ENCODE peak calls at places on chromosomes 3 and 15, in five cellular contexts. J, R, D, V and L are unnamed samples.

GRCh38 chr3:63981980-63982379 is 41.3 kb downstream of the PSMD6 start:
- DNase-seq in J (no peak), R (no peak), D (no peak), V (no peak), L (no peak)

GRCh38 chr3:63343674-63344073 is 65.6 kb downstream of the SYNPR start:
- DNase-seq in J (peak), R (no peak), D (peak), V (peak), L (peak)

GRCh38 chr3:78887029-78887428 is 880.8 kb downstream of the ROBO1 start:
- DNase-seq in J (peak), R (no peak), D (no peak), V (peak), L (peak)

GRCh38 chr15:79310612-79310984 is 314 bp upstream of the TMED3 start:
- DNase-seq in J (peak), R (no peak), D (no peak), V (peak), L (peak)

GRCh38 chr3:197335428-197336132 is 37.2 kb upstream of the DLG1 start:
- DNase-seq in J (no peak), R (peak), D (no peak), V (no peak), L (no peak)

GRCh38 chr15:63066302-63066701 is 23.8 kb downstream of the TPM1 start:
- DNase-seq in J (no peak), R (no peak), D (no peak), V (no peak), L (no peak)

GRCh38 chr3:191220908-191221307 is 21.9 kb downstream of the OSTN start:
- DNase-seq in J (no peak), R (no peak), D (no peak), V (no peak), L (peak)

GRCh38 chr15:95087253-95087609 is 855.9 kb downstream of the MCTP2 start:
- DNase-seq in J (peak), R (no peak), D (no peak), V (peak), L (no peak)

GRCh38 chr3:169348981-169349942 is 314.2 kb downstream of the MECOM start:
- DNase-seq in J (peak), R (no peak), D (no peak), V (peak), L (peak)

GRCh38 chr3:192930585-192930984 is 12.9 kb upstream of the MB21D2 start:
- DNase-seq in J (no peak), R (no peak), D (no peak), V (no peak), L (no peak)

GRCh38 chr3:162719684-162720341 is 1223.2 kb downstream of the OTOL1 start:
- DNase-seq in J (peak), R (no peak), D (no peak), V (peak), L (peak)

GRCh38 chr15:77282333-77282732 is 137.6 kb downstream of the PEAK1 start:
- DNase-seq in J (peak), R (no peak), D (no peak), V (peak), L (peak)

GRCh38 chr3:194265505-194265892 is 85.6 kb downstream of the CPN2 start:
- DNase-seq in J (peak), R (peak), D (peak), V (peak), L (peak)

GRCh38 chr15:58864602-58865419 is 68.7 kb downstream of the SLTM start:
- DNase-seq in J (peak), R (no peak), D (no peak), V (no peak), L (peak)

GRCh38 chr3:44899683-44900367 is 25.4 kb downstream of the TGM4 start:
- DNase-seq in J (no peak), R (no peak), D (no peak), V (no peak), L (no peak)

GRCh38 chr3:101077361-101078011 is 84.3 kb upstream of the ABI3BP start:
- DNase-seq in J (peak), R (no peak), D (no peak), V (peak), L (peak)

GRCh38 chr3:141941093-141941492 is 64.7 kb downstream of the ATP1B3 start:
- DNase-seq in J (no peak), R (no peak), D (peak), V (no peak), L (no peak)

GRCh38 chr15:90956551-90957104 is 1.9 kb downstream of the RCCD1 start:
- DNase-seq in J (peak), R (no peak), D (peak), V (peak), L (peak)

GRCh38 chr15:38882226-38882625 is 317.6 kb upstream of the RASGRP1 start:
- DNase-seq in J (no peak), R (no peak), D (no peak), V (no peak), L (no peak)

GRCh38 chr15:25439456-25439836 is 622 bp upstream of the UBE3A start:
- DNase-seq in J (peak), R (no peak), D (no peak), V (peak), L (peak)

GRCh38 chr15:88652456-88653199 is 13.8 kb downstream of the ISG20 start:
- DNase-seq in J (no peak), R (peak), D (peak), V (no peak), L (no peak)

GRCh38 chr3:119494597-119494996 is 3.8 kb upstream of the TIMMDC1 start:
- DNase-seq in J (no peak), R (no peak), D (no peak), V (no peak), L (no peak)

GRCh38 chr15:23570466-23570865 is 5.0 kb downstream of the MKRN3 start:
- DNase-seq in J (no peak), R (no peak), D (no peak), V (no peak), L (no peak)

GRCh38 chr3:46947981-46948791 is 28.4 kb downstream of the CCDC12 start:
- DNase-seq in J (peak), R (no peak), D (peak), V (peak), L (peak)

GRCh38 chr15:90337256-90337655 is 14.8 kb upstream of the ZNF774 start:
- DNase-seq in J (no peak), R (no peak), D (no peak), V (no peak), L (no peak)

GRCh38 chr3:58469096-58469495 is 22.8 kb upstream of the KCTD6 start:
- DNase-seq in J (no peak), R (no peak), D (no peak), V (no peak), L (no peak)

GRCh38 chr15:40344631-40345120 is 3.9 kb upstream of the CCDC9B start:
- DNase-seq in J (peak), R (no peak), D (peak), V (peak), L (peak)

GRCh38 chr3:53328750-53329149 is 18.6 kb downstream of the DCP1A start:
- DNase-seq in J (no peak), R (no peak), D (no peak), V (peak), L (no peak)

GRCh38 chr3:147712357-147712756 is 303.2 kb downstream of the ZIC1 start:
- DNase-seq in J (no peak), R (no peak), D (no peak), V (no peak), L (no peak)

GRCh38 chr15:39856357-39856756 is 63.7 kb downstream of the GPR176 start:
- DNase-seq in J (no peak), R (no peak), D (no peak), V (no peak), L (no peak)

GRCh38 chr3:87358066-87358465 is 81.7 kb upstream of the POU1F1 start:
- DNase-seq in J (no peak), R (no peak), D (no peak), V (no peak), L (no peak)

GRCh38 chr15:84982301-84982920 is 755 bp downstream of the PDE8A start:
- DNase-seq in J (peak), R (no peak), D (peak), V (peak), L (peak)

GRCh38 chr15:73856458-73857192 is 16.7 kb upstream of the TBC1D21 start:
- DNase-seq in J (no peak), R (no peak), D (no peak), V (no peak), L (no peak)

GRCh38 chr3:119580148-119580760 is 962 bp downstream of the ADPRH start:
- DNase-seq in J (peak), R (no peak), D (peak), V (no peak), L (no peak)

GRCh38 chr3:180612363-180612762 is 10.4 kb downstream of the TTC14 start:
- DNase-seq in J (no peak), R (no peak), D (peak), V (no peak), L (no peak)

GRCh38 chr3:50194903-50195500 is 3.6 kb downstream of the GNAT1 start:
- DNase-seq in J (no peak), R (no peak), D (no peak), V (no peak), L (no peak)

GRCh38 chr15:65083262-65083701 is 6.7 kb downstream of the KBTBD13 start:
- DNase-seq in J (peak), R (no peak), D (peak), V (peak), L (peak)

GRCh38 chr15:74156678-74157411 is 16.7 kb upstream of the ISLR start:
- DNase-seq in J (no peak), R (no peak), D (peak), V (no peak), L (no peak)

GRCh38 chr3:61966200-61966599 is 404.8 kb downstream of the PTPRG start:
- DNase-seq in J (no peak), R (no peak), D (no peak), V (peak), L (peak)

DNA sequence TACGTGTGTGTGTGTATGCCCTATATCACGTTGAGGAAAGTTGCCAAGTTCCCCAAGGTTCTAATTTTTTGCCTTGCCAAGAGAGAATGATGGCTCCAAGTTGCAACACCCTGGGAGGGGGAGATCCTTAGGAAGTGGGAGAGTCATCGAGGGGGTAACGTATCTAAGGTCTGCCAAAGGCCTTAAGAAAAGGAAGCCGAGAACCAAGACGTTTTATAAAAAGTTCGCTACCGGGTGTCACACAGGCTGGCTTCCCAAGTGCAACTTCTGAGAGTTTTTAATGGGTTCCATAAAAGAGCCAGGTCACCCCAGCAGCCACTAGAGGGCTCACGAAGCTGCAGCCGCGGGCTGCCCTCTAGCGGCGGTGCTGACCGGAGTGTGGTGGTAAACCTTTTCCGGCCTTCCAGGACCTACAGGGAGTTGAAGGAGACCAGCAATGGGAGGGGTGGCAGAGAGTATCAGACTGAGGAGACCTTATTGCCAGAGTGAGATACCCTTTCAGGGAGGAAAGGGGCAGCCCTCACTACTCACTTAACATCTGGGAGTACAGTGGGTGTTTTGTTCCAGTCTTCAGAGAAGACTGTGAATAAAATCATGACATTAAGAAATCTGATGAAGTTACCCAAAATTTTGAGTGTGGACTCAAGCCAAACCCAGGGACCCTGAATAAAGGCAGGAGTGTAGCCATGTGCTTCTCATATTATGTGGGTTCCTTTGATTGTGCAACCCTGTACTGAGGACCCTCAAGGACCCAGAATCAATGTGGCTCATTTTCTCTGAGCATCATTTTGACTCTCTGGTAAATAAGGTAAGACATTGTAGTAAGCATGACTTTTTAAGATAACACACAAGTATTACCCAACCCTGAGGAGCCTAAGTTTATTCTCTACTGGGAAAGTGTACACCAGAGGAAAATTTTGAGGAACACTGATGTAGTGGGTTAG is 2.5 kb upstream of the RFX7 start:
- DNase-seq in J (peak), R (peak), D (peak), V (peak), L (peak)
- TF ChIP-seq CTCF in J (peak), R (peak), D (peak), V (peak), L (peak)

GRCh38 chr15:33311312-33311971 is 675 bp downstream of the RYR3 start:
- DNase-seq in J (no peak), R (no peak), D (no peak), V (no peak), L (no peak)
- H3K4me3 ChIP-seq in J (no peak), R (peak), D (peak), V (no peak), L (no peak)

GRCh38 chr3:116864627-116864927 is 155.0 kb downstream of the TUSC7 start:
- DNase-seq in J (no peak), R (no peak), D (no peak), V (no peak), L (no peak)
- TF ChIP-seq CTCF in J (no peak), R (no peak), D (no peak), V (no peak), L (no peak)

GRCh38 chr3:158314426-158315357 is 204.8 kb downstream of the RSRC1 start:
- DNase-seq in J (no peak), R (no peak), D (no peak), V (no peak), L (no peak)
- H3K4me3 ChIP-seq in J (no peak), R (no peak), D (no peak), V (no peak), L (no peak)

DNA sequence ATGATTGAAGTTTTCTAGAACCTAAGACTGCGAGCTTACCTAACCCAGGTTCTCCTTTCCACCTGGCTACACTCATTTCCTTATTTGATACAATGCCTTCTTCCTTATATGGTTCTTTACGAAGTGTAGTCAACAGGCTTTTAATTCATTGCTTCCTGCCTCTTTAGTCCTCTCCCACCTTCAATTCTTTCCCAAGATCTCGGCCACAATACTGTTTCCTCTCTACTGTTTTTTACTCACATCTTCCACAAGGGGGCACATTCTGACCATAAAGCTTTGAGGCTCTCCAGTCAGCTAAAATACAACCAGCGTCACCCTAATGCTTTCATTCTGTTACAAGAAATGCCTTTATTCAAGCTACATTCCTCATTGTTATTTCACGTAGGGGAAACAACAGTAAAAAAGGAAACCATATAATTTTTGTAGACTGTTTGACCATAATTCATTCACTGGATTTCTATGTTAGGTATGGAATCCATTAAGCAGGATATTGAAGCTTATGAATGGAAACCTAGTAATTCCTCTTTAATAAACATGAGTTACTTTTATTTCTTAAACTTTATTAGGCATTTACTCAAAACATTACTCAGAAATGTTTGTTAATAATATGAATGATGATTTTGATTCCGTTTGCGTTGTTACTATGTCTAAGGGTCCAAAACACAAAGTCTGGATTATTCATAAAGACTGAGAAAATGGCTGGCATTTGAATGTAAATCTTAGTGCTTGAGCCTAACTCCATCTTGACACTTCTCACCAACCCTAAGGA is 29.5 kb upstream of the VEPH1 start:
- DNase-seq in J (peak), R (no peak), D (no peak), V (peak), L (peak)
- TF ChIP-seq CTCF in J (peak), R (peak), D (peak), V (peak), L (peak)